ENCODE peak calls at places on chromosome 6, in four cellular contexts. F is left lung, O is SJSA1, H is ascending aorta. S is an unnamed sample.

GRCh38 chr6:64874776-64875175 is 832.2 kb downstream of the EYS start:
- DNase-seq in F (no peak), O (no peak), H (no peak), S (no peak)

GRCh38 chr6:43714311-43715055 is 26.9 kb upstream of the MRPS18A start:
- DNase-seq in F (no peak), O (no peak), H (no peak), S (no peak)

GRCh38 chr6:112562348-112563220 is 215.5 kb downstream of the RFPL4B start:
- DNase-seq in F (no peak), O (no peak), H (no peak), S (no peak)

GRCh38 chr6:30759575-30760239 is 15.4 kb upstream of the IER3 start:
- DNase-seq in F (no peak), O (peak; percentile 95), H (peak; percentile 83), S (no peak)

GRCh38 chr6:112349915-112350314 is 2.8 kb downstream of the RFPL4B start:
- DNase-seq in F (no peak), O (no peak), H (no peak), S (no peak)

GRCh38 chr6:15386756-15387112 is 140.9 kb downstream of the JARID2 start:
- DNase-seq in F (no peak), O (no peak), H (no peak), S (no peak)

GRCh38 chr6:88380083-88380482 is 213.9 kb upstream of the CNR1 start:
- DNase-seq in F (no peak), O (peak; percentile 80), H (peak; percentile 90), S (no peak)

GRCh38 chr6:36888654-36889481 is 3.1 kb downstream of the C6orf89 start:
- DNase-seq in F (no peak), O (no peak), H (no peak), S (no peak)

GRCh38 chr6:140921366-140922226 is 1211.1 kb upstream of the GJE1 start:
- DNase-seq in F (no peak), O (no peak), H (no peak), S (no peak)

GRCh38 chr6:87929843-87930288 is 117.8 kb upstream of the SPACA1 start:
- DNase-seq in F (peak; percentile 78), O (peak; percentile 84), H (peak; percentile 91), S (peak; percentile 64)

GRCh38 chr6:138970856-138971425 is 17.1 kb downstream of the REPS1 start:
- DNase-seq in F (no peak), O (peak; percentile 67), H (peak; percentile 71), S (no peak)

GRCh38 chr6:28081486-28081751 is 1.1 kb downstream of the ZNF165 start:
- DNase-seq in F (no peak), O (no peak), H (no peak), S (peak; percentile 55)

GRCh38 chr6:82906951-82907350 is 158.7 kb downstream of the UBE3D start:
- DNase-seq in F (no peak), O (no peak), H (no peak), S (no peak)

GRCh38 chr6:39303425-39304153 is 10.6 kb downstream of the KCNK17 start:
- DNase-seq in F (no peak), O (no peak), H (no peak), S (no peak)

GRCh38 chr6:42131531-42131930 is 10.9 kb downstream of the C6orf132 start:
- DNase-seq in F (no peak), O (peak; percentile 79), H (no peak), S (no peak)

GRCh38 chr6:104640761-104641160 is 219.0 kb downstream of the HACE1 start:
- DNase-seq in F (no peak), O (no peak), H (no peak), S (no peak)

GRCh38 chr6:161227004-161227950 is 46.6 kb downstream of the AGPAT4 start:
- DNase-seq in F (no peak), O (no peak), H (no peak), S (no peak)

GRCh38 chr6:14210077-14210476 is 92.5 kb downstream of the CD83 start:
- DNase-seq in F (no peak), O (no peak), H (no peak), S (no peak)

GRCh38 chr6:41648921-41649320 is 10.7 kb downstream of the MDFI start:
- DNase-seq in F (no peak), O (no peak), H (no peak), S (no peak)

GRCh38 chr6:125027287-125027686 is 65.0 kb downstream of the RNF217 start:
- DNase-seq in F (no peak), O (no peak), H (no peak), S (no peak)

GRCh38 chr6:190596-191395 is 101.5 kb upstream of the DUSP22 start:
- DNase-seq in F (no peak), O (peak; percentile 35), H (no peak), S (no peak)

GRCh38 chr6:125363010-125363359 is 61.2 kb upstream of the HDDC2 start:
- DNase-seq in F (no peak), O (no peak), H (no peak), S (no peak)

GRCh38 chr6:119881416-119881815 is 531.9 kb upstream of the MAN1A1 start:
- DNase-seq in F (no peak), O (no peak), H (no peak), S (no peak)

GRCh38 chr6:127190552-127190951 is 72.1 kb downstream of the RSPO3 start:
- DNase-seq in F (no peak), O (no peak), H (no peak), S (no peak)

GRCh38 chr6:79604583-79605037 is 26.5 kb upstream of the SH3BGRL2 start:
- DNase-seq in F (no peak), O (peak; percentile 62), H (no peak), S (no peak)

GRCh38 chr6:96844530-96844929 is 7.3 kb upstream of the GPR63 start:
- DNase-seq in F (no peak), O (no peak), H (no peak), S (no peak)

GRCh38 chr6:105989178-105989577 is 97.0 kb upstream of the PRDM1 start:
- DNase-seq in F (no peak), O (no peak), H (no peak), S (no peak)

GRCh38 chr6:56509031-56509430 is 133.7 kb downstream of the DST start:
- DNase-seq in F (no peak), O (no peak), H (no peak), S (no peak)

GRCh38 chr6:33217246-33217645 is 8.9 kb downstream of the RING1 start:
- DNase-seq in F (no peak), O (no peak), H (no peak), S (no peak)

GRCh38 chr6:43847741-43848630 is 78.0 kb downstream of the VEGFA start:
- DNase-seq in F (no peak), O (no peak), H (no peak), S (no peak)

DNA sequence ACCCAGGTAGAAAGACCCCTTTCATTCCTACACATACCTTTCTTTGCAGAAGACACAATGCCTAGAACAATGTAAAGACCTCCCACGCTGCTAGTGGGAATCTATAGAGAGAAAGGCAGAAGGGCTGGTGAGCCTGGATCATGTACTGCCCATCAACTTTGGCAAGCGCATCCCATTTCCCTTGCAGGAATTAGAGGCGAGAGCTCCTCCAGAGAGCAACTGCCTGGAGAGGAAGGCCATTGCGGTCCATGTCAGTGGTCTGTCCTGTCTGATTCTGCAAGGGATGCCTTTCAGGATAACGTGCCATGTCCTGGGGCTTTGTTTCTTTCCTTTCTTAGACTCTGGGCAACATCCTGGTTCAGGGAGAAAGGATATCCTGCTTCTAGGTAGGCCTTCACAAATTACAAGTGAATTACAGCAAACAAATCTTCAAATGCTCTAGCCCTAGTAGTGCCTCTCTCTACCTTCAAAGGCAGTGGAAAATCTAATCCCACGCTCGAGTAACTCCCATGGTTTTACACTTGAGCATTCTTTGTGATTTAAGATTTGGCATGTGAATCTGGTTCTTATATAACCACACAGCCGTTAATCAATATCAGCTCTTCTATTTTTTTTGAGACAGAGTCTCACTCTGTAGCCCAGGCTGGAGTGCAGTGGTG is 38.5 kb downstream of the GCNT2 start:
- DNase-seq in F (no peak), O (no peak), H (no peak), S (no peak)
- H3K4me3 ChIP-seq in F (no peak overlapping the region), O (no peak overlapping the region), H (no peak overlapping the region), S (no peak overlapping the region)

GRCh38 chr6:136784910-136785746 is 7.1 kb downstream of the MAP3K5 start:
- DNase-seq in F (peak; percentile 83), O (no peak), H (peak; percentile 86), S (no peak)

GRCh38 chr6:136787726-136788068 is 4.6 kb downstream of the MAP3K5 start:
- DNase-seq in F (no peak), O (no peak), H (no peak), S (no peak)

GRCh38 chr6:136786708-136787107 is 5.6 kb downstream of the MAP3K5 start:
- DNase-seq in F (no peak), O (no peak), H (no peak), S (no peak)

GRCh38 chr6:136790411-136791295 is 1.6 kb downstream of the MAP3K5 start:
- DNase-seq in F (no peak), O (no peak), H (no peak), S (no peak)

GRCh38 chr6:136788069-136788902 is 4.0 kb downstream of the MAP3K5 start:
- DNase-seq in F (no peak), O (no peak), H (no peak), S (no peak)
- H3K4me3 ChIP-seq in F (peak overlapping the region; percentile 91), O (no peak overlapping the region), H (peak overlapping the region; percentile 81), S (peak overlapping the region; percentile 94)

DNA sequence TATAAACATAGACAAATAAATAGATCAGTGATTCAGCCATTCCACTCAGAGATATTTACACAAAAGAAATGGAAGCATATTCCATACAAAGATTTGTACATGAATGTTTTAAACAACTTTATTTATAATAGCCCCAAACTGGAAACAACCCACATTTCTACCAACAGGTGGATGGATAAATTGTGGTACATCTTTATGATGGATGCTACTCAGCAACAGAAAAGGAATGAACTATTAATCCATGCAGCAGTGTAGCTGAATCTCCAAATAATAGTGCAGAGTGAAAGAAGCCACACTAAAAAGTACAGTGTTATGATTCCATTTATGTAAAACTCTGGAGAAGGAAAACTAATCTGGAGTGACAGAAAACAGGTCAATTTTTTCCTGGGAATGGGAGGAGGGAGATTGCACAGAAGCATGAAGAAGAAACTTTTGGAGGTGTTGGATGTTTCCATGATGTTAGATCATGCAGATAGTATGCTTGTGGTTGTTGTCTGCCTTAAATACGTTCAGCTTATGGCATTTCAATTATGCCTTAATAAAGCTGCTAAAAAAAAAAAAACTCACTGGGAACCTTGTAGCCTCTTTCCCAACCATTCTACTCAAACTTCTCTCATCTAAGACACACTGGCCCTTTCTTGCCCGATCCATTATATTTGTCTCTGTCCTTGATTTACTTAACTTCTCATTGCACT is 100.9 kb downstream of the PPP1R14C start:
- DNase-seq in F (no peak), O (no peak), H (no peak), S (no peak)
- H3K4me3 ChIP-seq in F (no peak overlapping the region), O (no peak overlapping the region), H (no peak overlapping the region), S (no peak overlapping the region)

GRCh38 chr6:26439151-26439550 is 1.2 kb upstream of the BTN3A3 start:
- DNase-seq in F (no peak), O (no peak), H (no peak), S (no peak)

GRCh38 chr6:26439552-26440125 is 665 bp upstream of the BTN3A3 start:
- DNase-seq in F (no peak), O (no peak), H (no peak), S (no peak)

GRCh38 chr6:26438000-26438399 is 2.3 kb upstream of the BTN3A3 start:
- DNase-seq in F (no peak), O (no peak), H (no peak), S (no peak)

GRCh38 chr6:26440977-26441358 is 664 bp downstream of the BTN3A3 start:
- DNase-seq in F (no peak), O (no peak), H (no peak), S (no peak)

DNA sequence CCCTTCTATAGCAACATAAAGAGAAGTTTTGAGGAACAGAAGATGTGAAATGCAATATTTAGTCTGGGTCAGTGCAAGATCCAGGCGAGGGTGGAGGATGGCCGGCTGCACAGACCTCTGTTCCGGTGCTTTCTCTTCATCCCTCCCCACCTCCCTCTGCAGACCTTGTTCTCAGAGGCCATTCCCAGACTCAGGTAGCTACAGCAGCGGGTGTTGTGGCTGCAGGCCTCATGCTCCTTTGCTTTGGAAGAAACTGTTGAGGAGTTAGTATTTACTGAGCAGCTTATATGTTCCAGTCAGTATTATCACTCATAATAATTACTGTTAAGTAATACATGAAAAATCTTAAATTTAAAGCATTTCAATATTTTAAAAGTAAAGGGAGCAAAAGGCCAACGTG is 1.7 kb downstream of the BTN3A3 start:
- DNase-seq in F (no peak), O (no peak), H (no peak), S (no peak)
- H3K4me3 ChIP-seq in F (peak overlapping the region; percentile 63), O (no peak overlapping the region), H (no peak overlapping the region), S (peak overlapping the region; percentile 44)

S was measured in GM12864.